ENCODE peak calls at places on chromosomes 5 and 9, in seven cellular contexts. V is M059J; F is lung microvascular endothelial cell; C is activated T-helper 1 cell treated with anti-CD3 and anti-CD28 coated beads, Interleukin-2, amount 50 U/mL, for 16 hours; H is AML-193; K is stimulated activated CD4-positive, alpha-beta T cell treated with anti-CD3 and anti-CD28 coated beads, Interleukin-12 subunit alpha, Interleukin-12 subunit beta, amount 100 ng/mL, for 4 hours; O is OCI-M1. Y is an unnamed sample.

GRCh38 chr9:129873563-129873962 is 38.3 kb downstream of the USP20 start:
- DNase-seq in H (no peak), K (no peak), C (no peak), V (no peak), O (no peak), F (no peak), Y (no peak)

GRCh38 chr5:137320056-137321045 is 178.8 kb downstream of the SPOCK1 start:
- DNase-seq in O (peak), C (no peak), H (peak), K (no peak), F (peak), V (peak), Y (peak)

GRCh38 chr5:38426986-38427950 is 129.2 kb downstream of the LIFR start:
- DNase-seq in K (no peak), F (peak), O (no peak), H (no peak), C (no peak), V (peak), Y (no peak)

GRCh38 chr9:134055981-134056461 is 11.8 kb downstream of the BRD3 start:
- DNase-seq in H (no peak), C (peak), K (no peak), O (no peak), V (peak), F (peak), Y (no peak)

GRCh38 chr5:173646684-173647083 is 30.2 kb upstream of the BOD1 start:
- DNase-seq in V (peak), C (no peak), H (no peak), O (no peak), F (no peak), K (no peak), Y (no peak)

GRCh38 chr5:117999939-118000549 is 988.3 kb downstream of the DTWD2 start:
- DNase-seq in F (no peak), H (no peak), O (no peak), V (no peak), K (no peak), C (no peak), Y (no peak)

GRCh38 chr9:15736569-15736968 is 183.7 kb downstream of the CCDC171 start:
- DNase-seq in C (no peak), K (no peak), V (no peak), O (no peak), F (no peak), H (no peak), Y (no peak)

GRCh38 chr5:99248066-99248465 is 319.3 kb upstream of the CHD1 start:
- DNase-seq in H (no peak), F (no peak), K (no peak), V (no peak), C (no peak), O (peak), Y (no peak)

GRCh38 chr5:58871648-58872242 is 288.9 kb downstream of the RAB3C start:
- DNase-seq in V (peak), K (no peak), C (no peak), H (peak), O (peak), F (peak), Y (no peak)

GRCh38 chr9:87557996-87558395 is 60.3 kb downstream of the DAPK1 start:
- DNase-seq in F (no peak), O (no peak), C (no peak), V (peak), K (no peak), H (no peak), Y (no peak)

Y was measured in 8988T.